ENCODE peak calls at places on chromosomes 3 and 15, in six cellular contexts. D is stomach; P is T-cell; Z is ecto neural progenitor cell; T is stimulated activated CD8-positive, alpha-beta memory T cell treated with anti-CD3 and anti-CD28 coated beads, Interleukin-4, amount 100 ng/mL, for 48 hours; S is B cell. O is an unnamed sample.

GRCh38 chr3:171407746-171408145 is 52.5 kb downstream of the TNIK start:
- DNase-seq in P (no peak), D (no peak), Z (no peak), S (no peak), T (no peak), O (no peak)

GRCh38 chr3:65665922-65666321 is 372.8 kb downstream of the MAGI1 start:
- DNase-seq in P (no peak), T (no peak), D (no peak), S (no peak), Z (no peak), O (no peak)

GRCh38 chr3:141537866-141538265 is 51.0 kb downstream of the RASA2 start:
- DNase-seq in S (no peak), Z (no peak), P (no peak), D (no peak), T (no peak), O (no peak)

GRCh38 chr3:52126036-52126435 is 28.2 kb downstream of the POC1A start:
- DNase-seq in T (no peak), P (no peak), D (no peak), S (no peak), Z (no peak), O (no peak)

GRCh38 chr15:36814708-36815107 is 235.3 kb downstream of the CDIN1 start:
- DNase-seq in T (no peak), Z (no peak), D (no peak), P (no peak), S (no peak), O (no peak)

GRCh38 chr15:63491116-63491817 is 13.1 kb upstream of the USP3 start:
- DNase-seq in P (no peak), T (no peak), S (peak), D (no peak), Z (no peak), O (peak)

GRCh38 chr15:83848315-83849050 is 194.6 kb downstream of the ADAMTSL3 start:
- DNase-seq in Z (no peak), T (no peak), D (no peak), P (no peak), S (no peak), O (no peak)

GRCh38 chr3:19735111-19735510 is 198.9 kb downstream of the EFHB start:
- DNase-seq in D (no peak), S (no peak), T (no peak), P (no peak), Z (no peak), O (no peak)

GRCh38 chr3:71582612-71583568 is 638 bp downstream of the FOXP1 start:
- DNase-seq in P (peak), Z (peak), T (peak), S (peak), D (peak), O (peak)

GRCh38 chr3:184750684-184751083 is 38.8 kb upstream of the MAGEF1 start:
- DNase-seq in Z (no peak), T (no peak), D (peak), P (no peak), S (no peak), O (no peak)

GRCh38 chr15:60821462-60822061 is 342.6 kb upstream of the ICE2 start:
- DNase-seq in D (no peak), Z (no peak), T (no peak), P (no peak), S (no peak), O (no peak)

GRCh38 chr3:37183375-37183831 is 9.0 kb upstream of the LRRFIP2 start:
- DNase-seq in S (no peak), D (no peak), T (no peak), Z (no peak), P (no peak), O (no peak)

GRCh38 chr15:99721104-99721778 is 12.0 kb downstream of the LYSMD4 start:
- DNase-seq in T (no peak), P (no peak), S (no peak), Z (no peak), D (no peak), O (peak)

GRCh38 chr3:58492385-58492970 is 582 bp downstream of the KCTD6 start:
- DNase-seq in D (no peak), P (peak), T (peak), S (peak), Z (no peak), O (peak)

O was measured in OCI-LY7.